ENCODE peak calls at places on chromosomes 4 and X, in five cellular contexts. X, S, V, O and G are unnamed samples.

GRCh38 chr4:96649536-96649935 is 809.6 kb downstream of the PDHA2 start:
- DNase-seq in X (no peak), S (no peak), V (peak), O (no peak), G (peak)

GRCh38 chr4:99205104-99205979 is 13.7 kb downstream of the ADH6 start:
- DNase-seq in X (no peak), S (peak), V (no peak), O (no peak), G (no peak)

GRCh38 chr4:143336828-143337599 is at the start of gene GAB1:
- DNase-seq in X (no peak), S (peak), V (peak), O (peak), G (no peak)

GRCh38 chr4:109248322-109248895 is 54.0 kb downstream of the COL25A1 start:
- DNase-seq in X (no peak), S (no peak), V (no peak), O (no peak), G (no peak)

GRCh38 chrX:153873282-153874090 is 12.5 kb downstream of the L1CAM start:
- DNase-seq in X (no peak), S (peak), V (no peak), O (no peak), G (no peak)

GRCh38 chr4:73573794-73574528 is 46.3 kb downstream of the RASSF6 start:
- DNase-seq in X (no peak), S (peak), V (peak), O (no peak), G (peak)

GRCh38 chr4:158121203-158121586 is 51.6 kb downstream of the GASK1B start:
- DNase-seq in X (no peak), S (no peak), V (peak), O (no peak), G (no peak)

GRCh38 chrX:154799554-154800348 is 5.5 kb downstream of the MPP1 start:
- DNase-seq in X (no peak), S (no peak), V (peak), O (no peak), G (peak)

GRCh38 chr4:13980317-13980716 is 352.8 kb upstream of the BOD1L1 start:
- DNase-seq in X (no peak), S (no peak), V (peak), O (no peak), G (peak)

GRCh38 chr4:53089940-53090729 is 228.0 kb downstream of the RASL11B start:
- DNase-seq in X (no peak), S (no peak), V (no peak), O (no peak), G (no peak)

GRCh38 chr4:36081185-36081584 is 163.1 kb downstream of the ARAP2 start:
- DNase-seq in X (no peak), S (no peak), V (peak), O (no peak), G (peak)

GRCh38 chr4:138330531-138330930 is 88.4 kb upstream of the SLC7A11 start:
- DNase-seq in X (no peak), S (no peak), V (no peak), O (no peak), G (no peak)

GRCh38 chr4:182089326-182089725 is 153.9 kb upstream of the TENM3 start:
- DNase-seq in X (no peak), S (no peak), V (no peak), O (no peak), G (peak)

GRCh38 chr4:54228064-54228527 is 997 bp upstream of the PDGFRA start:
- DNase-seq in X (no peak), S (peak), V (peak), O (peak), G (no peak)

GRCh38 chr4:169029947-169030346 is 19.9 kb upstream of the CBR4 start:
- DNase-seq in X (no peak), S (no peak), V (no peak), O (no peak), G (no peak)

GRCh38 chrX:114906978-114907510 is 110.4 kb downstream of the IL13RA2 start:
- DNase-seq in X (no peak), S (no peak), V (no peak), O (no peak), G (no peak)
- H3K4me3 ChIP-seq in X (no peak), S (no peak), V (no peak), O (no peak), G (no peak)

DNA sequence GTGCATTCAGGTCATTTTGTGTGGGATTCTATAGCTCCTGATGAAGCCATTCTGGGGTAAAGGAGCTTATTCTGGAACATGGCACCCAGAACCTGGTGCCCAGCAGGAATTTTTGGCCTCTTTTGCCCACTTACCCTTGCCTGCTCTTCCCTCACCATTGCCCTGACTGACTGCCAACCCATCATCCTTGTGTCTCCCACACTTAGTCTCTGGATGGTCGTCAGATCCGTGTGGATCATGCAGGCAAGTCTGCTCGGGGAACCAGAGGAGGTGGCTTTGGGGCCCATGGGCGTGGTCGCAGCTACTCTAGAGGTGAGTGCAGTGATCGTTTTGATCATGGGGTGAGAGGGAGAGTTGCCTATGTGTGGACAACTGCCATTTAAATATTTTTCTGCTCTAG is 1.8 kb downstream of the RBM3 start:
- DNase-seq in X (no peak), S (no peak), V (no peak), O (no peak), G (no peak)
- H3K4me3 ChIP-seq in X (no peak), S (no peak), V (peak), O (no peak), G (no peak)

GRCh38 chr4:37455301-37456062 is 210.9 kb downstream of the NWD2 start:
- DNase-seq in X (no peak), S (no peak), V (no peak), O (no peak), G (no peak)
- H3K4me3 ChIP-seq in X (no peak), S (no peak), V (no peak), O (no peak), G (no peak)

GRCh38 chr4:5052424-5052702 is 1.1 kb downstream of the STK32B start:
- DNase-seq in X (no peak), S (no peak), V (no peak), O (no peak), G (no peak)

GRCh38 chr4:5051692-5052423 is 578 bp downstream of the STK32B start:
- DNase-seq in X (no peak), S (peak), V (peak), O (no peak), G (no peak)

GRCh38 chr4:5052726-5053425 is 1.6 kb downstream of the STK32B start:
- DNase-seq in X (no peak), S (no peak), V (no peak), O (no peak), G (no peak)

GRCh38 chr4:5050520-5050955 is 742 bp upstream of the STK32B start:
- DNase-seq in X (no peak), S (peak), V (peak), O (peak), G (no peak)

GRCh38 chr4:5051210-5051691 is at the start of gene STK32B:
- DNase-seq in X (no peak), S (peak), V (peak), O (peak), G (no peak)
- H3K4me3 ChIP-seq in X (no peak), S (peak), V (peak), O (no peak), G (peak)

DNA sequence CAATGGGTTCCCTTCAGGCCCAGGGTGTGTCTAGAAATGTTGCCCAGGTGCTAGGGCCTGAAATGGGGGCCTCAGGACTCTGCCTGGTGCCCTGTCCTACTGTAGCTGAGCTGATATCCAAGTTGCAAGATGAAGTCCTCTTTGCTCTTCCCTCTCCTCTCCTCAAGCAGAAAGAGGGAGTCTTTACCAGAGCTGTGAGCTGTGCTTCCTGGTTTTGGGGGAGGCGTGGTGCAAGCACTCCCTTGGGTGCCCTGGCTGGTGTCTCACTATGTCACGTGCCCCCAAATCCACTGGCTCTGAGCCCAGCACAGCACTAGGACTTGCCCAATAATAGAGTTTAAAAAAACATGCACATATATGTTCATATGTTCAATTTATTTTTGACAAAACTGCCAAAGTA is 29.3 kb upstream of the CT47A1 start:
- DNase-seq in X (no peak), S (no peak), V (no peak), O (no peak), G (no peak)
- H3K4me3 ChIP-seq in X (no peak), S (no peak), V (no peak), O (no peak), G (no peak)

DNA sequence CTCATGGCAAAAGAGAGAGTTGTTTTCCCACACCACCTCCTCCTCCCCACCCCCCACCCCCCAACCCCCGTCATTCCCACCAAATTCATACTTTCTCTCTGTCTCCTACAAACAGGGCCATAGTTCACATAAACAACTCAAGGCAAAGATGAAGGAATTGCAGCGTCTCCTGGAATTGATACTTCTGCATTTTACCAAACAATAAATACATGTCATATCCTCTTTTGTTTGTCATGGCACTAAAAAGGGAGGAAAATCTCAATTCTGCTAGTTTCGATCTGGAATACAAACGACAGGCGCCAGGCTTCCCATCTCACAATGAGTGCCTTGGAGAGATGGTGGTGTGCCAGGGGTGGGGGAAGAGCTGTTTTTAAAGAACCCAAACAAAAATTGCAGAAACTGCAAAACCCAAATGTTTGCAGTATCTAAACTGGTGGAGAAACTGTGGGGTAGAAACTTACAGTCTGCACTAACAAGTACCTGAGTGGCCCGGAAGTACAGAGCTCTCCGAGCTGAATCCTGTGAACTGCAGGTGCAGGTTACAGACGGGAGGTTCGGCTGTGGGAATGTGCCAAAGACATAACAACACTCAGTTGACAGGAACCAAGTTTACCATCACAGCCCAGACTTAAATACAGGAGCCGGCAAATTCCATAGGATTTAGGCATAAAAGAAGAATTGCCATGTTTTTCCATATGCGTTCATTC is 53.0 kb upstream of the KLF3 start:
- DNase-seq in X (no peak), S (no peak), V (no peak), O (no peak), G (no peak)
- H3K4me3 ChIP-seq in X (no peak), S (no peak), V (no peak), O (no peak), G (no peak)

GRCh38 chr4:83114576-83114975 is at the start of gene PLAC8:
- DNase-seq in X (peak), S (no peak), V (peak), O (no peak), G (peak)
- H3K4me3 ChIP-seq in X (peak), S (no peak), V (no peak), O (peak), G (peak)